ENCODE peak calls at places on chromosomes 1 and 21, in six cellular contexts. N, J, C, I, Z and E are unnamed samples.

GRCh38 chr1:44151808-44152207 is 10.4 kb upstream of the KLF18 start:
- DNase-seq in J (no peak), C (no peak), I (no peak), N (no peak), Z (no peak), E (no peak)

GRCh38 chr1:176517484-176517883 is 54.5 kb downstream of the PAPPA2 start:
- DNase-seq in C (peak), N (no peak), J (no peak), I (no peak), Z (no peak), E (no peak)

GRCh38 chr1:65254320-65255087 is 54.8 kb upstream of the DNAJC6 start:
- DNase-seq in I (peak), J (peak), C (no peak), Z (no peak), N (peak), E (peak)

GRCh38 chr1:197463142-197463541 is 195.1 kb downstream of the CRB1 start:
- DNase-seq in I (no peak), N (no peak), Z (no peak), J (no peak), C (no peak), E (no peak)

GRCh38 chr1:34292472-34292871 is 115.8 kb downstream of the C1orf94 start:
- DNase-seq in I (no peak), N (no peak), C (no peak), Z (no peak), J (no peak), E (no peak)

GRCh38 chr1:33364578-33364945 is 43.7 kb upstream of the A3GALT2 start:
- DNase-seq in J (no peak), Z (no peak), C (no peak), N (no peak), I (no peak), E (no peak)

GRCh38 chr1:166858726-166859419 is 17.2 kb downstream of the TADA1 start:
- DNase-seq in I (no peak), N (no peak), J (no peak), Z (no peak), C (no peak), E (no peak)

GRCh38 chr1:167631987-167632680 is 2.1 kb downstream of the RCSD1 start:
- DNase-seq in I (no peak), N (no peak), Z (no peak), C (no peak), J (no peak), E (no peak)

GRCh38 chr1:36847761-36848160 is 186.6 kb downstream of the GRIK3 start:
- DNase-seq in J (peak), C (no peak), Z (peak), N (no peak), I (no peak), E (no peak)

GRCh38 chr1:227996187-227996950 is 10.4 kb upstream of the WNT3A start:
- DNase-seq in I (no peak), Z (no peak), C (no peak), J (no peak), N (no peak), E (no peak)

GRCh38 chr1:38690790-38691189 is 168.8 kb downstream of the RRAGC start:
- DNase-seq in C (no peak), I (no peak), Z (no peak), J (no peak), N (no peak), E (no peak)

GRCh38 chr1:46174448-46175231 is at the start of gene TSPAN1:
- DNase-seq in C (no peak), I (no peak), J (no peak), N (no peak), Z (no peak), E (no peak)

GRCh38 chr1:58783993-58784757 is at the start of gene JUN:
- DNase-seq in C (peak), N (peak), I (peak), J (peak), Z (peak), E (peak)

GRCh38 chr1:153928245-153928644 is 5.5 kb upstream of the GATAD2B start:
- DNase-seq in N (no peak), J (no peak), Z (no peak), I (no peak), C (no peak), E (no peak)

GRCh38 chr1:40014253-40014706 is 26.2 kb upstream of the CAP1 start:
- DNase-seq in C (no peak), Z (no peak), N (no peak), I (no peak), J (no peak), E (no peak)

GRCh38 chr1:10939654-10940450 is 72.6 kb upstream of the TARDBP start:
- DNase-seq in N (no peak), J (no peak), C (peak), Z (no peak), I (peak), E (no peak)

GRCh38 chr1:200428482-200429205 is 18.8 kb upstream of the ZNF281 start:
- DNase-seq in N (no peak), Z (no peak), J (no peak), C (no peak), I (no peak), E (no peak)

GRCh38 chr1:96865731-96866684 is 144.4 kb downstream of the PTBP2 start:
- DNase-seq in J (no peak), Z (no peak), I (no peak), C (no peak), N (no peak), E (no peak)

GRCh38 chr1:213925783-213926182 is 62.0 kb upstream of the PROX1 start:
- DNase-seq in Z (no peak), I (no peak), N (no peak), J (no peak), C (no peak), E (no peak)

GRCh38 chr1:64701886-64702285 is 43.0 kb upstream of the RAVER2 start:
- DNase-seq in J (no peak), C (no peak), Z (no peak), N (no peak), I (no peak), E (no peak)

GRCh38 chr1:109483658-109484518 is at the start of gene ATXN7L2:
- DNase-seq in J (peak), I (peak), C (peak), Z (no peak), N (peak), E (peak)

GRCh38 chr1:200916152-200916551 is 21.5 kb downstream of the INAVA start:
- DNase-seq in N (peak), Z (peak), I (no peak), J (peak), C (no peak), E (no peak)

GRCh38 chr1:22916469-22916817 is 56.2 kb downstream of the LACTBL1 start:
- DNase-seq in C (no peak), I (no peak), N (no peak), Z (no peak), J (no peak), E (no peak)

GRCh38 chr1:26861889-26862371 is 1.0 kb upstream of the SFN start:
- DNase-seq in Z (no peak), C (no peak), N (no peak), I (no peak), J (no peak), E (peak)

GRCh38 chr1:46404482-46405203 is 10.5 kb downstream of the FAAH start:
- DNase-seq in J (no peak), C (no peak), Z (no peak), I (no peak), N (no peak), E (no peak)

GRCh38 chr1:244338996-244339692 is 112.6 kb downstream of the ADSS2 start:
- DNase-seq in Z (no peak), N (no peak), C (no peak), I (no peak), J (no peak), E (no peak)

GRCh38 chr1:231919900-231920299 is 293.3 kb downstream of the DISC1 start:
- DNase-seq in I (no peak), J (no peak), Z (no peak), C (no peak), N (no peak), E (no peak)

GRCh38 chr1:174825127-174825526 is 174.6 kb upstream of the CACYBP start:
- DNase-seq in I (no peak), J (no peak), C (no peak), N (no peak), Z (no peak), E (no peak)

DNA sequence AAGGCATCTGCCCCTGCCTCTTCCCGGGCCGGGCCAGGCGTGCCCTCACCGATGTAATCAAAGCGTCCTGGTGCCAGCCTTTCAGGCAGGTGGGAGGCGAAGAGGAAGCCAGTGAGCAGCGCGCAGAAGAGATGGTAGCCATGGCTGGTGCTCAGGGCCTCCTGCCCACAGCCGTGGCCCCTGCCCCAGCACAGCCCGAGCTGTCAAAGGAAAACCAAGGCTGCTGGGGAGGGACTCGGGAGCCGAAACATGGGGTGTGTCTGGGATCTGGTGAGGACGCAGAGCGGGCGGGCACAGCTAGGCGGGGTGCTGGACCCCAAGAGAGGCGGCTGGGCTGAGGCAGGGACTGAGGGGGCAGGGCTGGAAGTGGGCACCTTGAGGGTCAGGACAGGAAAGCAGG is 2.7 kb downstream of the BGLAP start:
- DNase-seq in Z (no peak), N (no peak), I (no peak), J (no peak), C (no peak), E (no peak)
- TF ChIP-seq ATF3 in Z (no peak), N (no peak), I (no peak), J (no peak), C (no peak), E (no peak)

GRCh38 chr1:181028241-181029014 is 5.4 kb upstream of the MR1 start:
- DNase-seq in Z (no peak), C (no peak), N (no peak), J (no peak), I (no peak), E (no peak)

GRCh38 chr1:181036107-181036843 is 2.5 kb downstream of the MR1 start:
- DNase-seq in N (no peak), C (no peak), Z (no peak), J (no peak), I (no peak), E (no peak)

GRCh38 chr1:181038399-181038873 is 4.7 kb downstream of the MR1 start:
- DNase-seq in J (peak), N (peak), Z (peak), C (no peak), I (peak), E (peak)

GRCh38 chr1:181033128-181033798 is 520 bp upstream of the MR1 start:
- DNase-seq in C (peak), N (no peak), J (no peak), I (no peak), Z (no peak), E (peak)

DNA sequence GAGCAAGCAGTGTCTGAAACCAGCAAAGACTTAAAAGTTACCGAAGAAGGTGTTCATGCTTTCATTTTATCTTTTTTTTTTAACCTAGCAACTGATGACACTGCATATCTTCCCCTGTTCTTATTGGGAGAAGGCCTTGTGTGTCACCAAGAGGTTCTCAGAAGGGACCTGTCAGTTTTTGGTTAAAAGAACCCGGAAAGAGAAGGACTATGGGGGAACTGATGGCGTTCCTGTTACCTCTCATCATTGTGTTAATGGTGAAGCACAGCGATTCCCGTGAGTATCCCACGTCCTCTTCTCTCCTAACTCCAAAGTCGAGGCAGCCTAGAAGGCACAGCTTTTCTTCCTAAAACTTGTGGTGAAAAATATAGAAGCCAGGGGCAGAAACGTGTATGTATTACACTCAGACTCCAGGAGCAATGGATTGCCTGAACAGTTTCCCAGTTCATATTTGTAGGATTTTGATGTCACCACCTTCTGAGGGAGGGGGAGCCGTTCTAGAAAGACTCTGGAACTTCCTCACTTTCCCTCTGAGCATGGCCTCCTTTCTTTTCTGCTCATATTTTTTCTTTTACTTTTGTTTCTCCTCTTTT is at the start of gene MR1:
- DNase-seq in N (peak), C (peak), J (no peak), I (peak), Z (no peak), E (peak)
- TF ChIP-seq ATF3 in N (no peak), C (no peak), J (no peak), I (no peak), Z (no peak), E (no peak)

GRCh38 chr1:67834246-67834877 is 1.1 kb upstream of the GNG12 start:
- DNase-seq in J (no peak), I (no peak), C (no peak), N (no peak), Z (no peak), E (no peak)

GRCh38 chr1:67835663-67836452 is 2.6 kb upstream of the GNG12 start:
- DNase-seq in Z (no peak), I (no peak), N (no peak), J (no peak), C (no peak), E (no peak)

GRCh38 chr1:67831850-67832513 is 1.3 kb downstream of the GNG12 start:
- DNase-seq in I (no peak), C (no peak), N (peak), Z (no peak), J (no peak), E (peak)

GRCh38 chr1:67832737-67833594 is at the start of gene GNG12:
- DNase-seq in J (peak), I (no peak), N (peak), C (no peak), Z (peak), E (peak)

DNA sequence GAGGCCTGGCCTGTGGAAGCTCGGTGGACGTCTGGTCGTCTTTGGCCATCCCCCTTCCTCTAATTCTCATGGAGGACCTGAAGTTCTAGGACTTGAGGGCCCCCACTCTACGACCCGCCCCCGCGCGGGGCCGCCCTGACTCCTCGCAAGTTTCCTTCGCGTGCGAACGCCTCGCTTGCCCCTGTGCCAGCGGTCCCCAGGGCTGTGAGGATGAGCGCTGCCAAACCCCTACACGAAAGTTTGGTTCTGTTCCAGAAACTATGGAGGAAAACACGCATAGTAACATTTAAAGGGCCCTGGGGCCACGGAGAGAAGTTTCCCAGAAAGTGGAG is 294 bp upstream of the GNG12 start:
- DNase-seq in C (no peak), I (no peak), Z (no peak), J (no peak), N (no peak), E (no peak)
- TF ChIP-seq ATF3 in C (no peak), I (no peak), Z (no peak), J (no peak), N (no peak), E (no peak)

GRCh38 chr21:36542312-36543101 is 62.6 kb upstream of the CLDN14 start:
- DNase-seq in I (no peak), C (peak), N (no peak), Z (peak), J (peak), E (no peak)
- TF ChIP-seq ATF3 in I (no peak), C (no peak), N (no peak), Z (no peak), J (no peak), E (no peak)